ENCODE peak calls at places on chromosomes 2 and 18, in five cellular contexts. T, R, M, L and K are unnamed samples.

GRCh38 chr2:208006325-208006724 is 19.0 kb downstream of the PLEKHM3 start:
- DNase-seq in T (no peak), R (no peak), M (no peak), L (no peak), K (no peak)

GRCh38 chr2:222859786-222860726 is 780 bp upstream of the ACSL3 start:
- DNase-seq in T (no peak), R (peak; percentile 84), M (peak; percentile 50), L (no peak), K (peak; percentile 10)

GRCh38 chr2:226077031-226077430 is 677.5 kb downstream of the NYAP2 start:
- DNase-seq in T (no peak), R (peak; percentile 9), M (no peak), L (no peak), K (no peak)

GRCh38 chr2:105769504-105769903 is 24.8 kb downstream of the NCK2 start:
- DNase-seq in T (no peak), R (no peak), M (peak; percentile 56), L (no peak), K (peak; percentile 26)

GRCh38 chr2:99850076-99850710 is 292.2 kb downstream of the AFF3 start:
- DNase-seq in T (no peak), R (no peak), M (no peak), L (no peak), K (no peak)

GRCh38 chr2:226791056-226791486 is 8.5 kb downstream of the IRS1 start:
- DNase-seq in T (no peak), R (peak; percentile 72), M (peak; percentile 80), L (no peak), K (no peak)

GRCh38 chr2:207772081-207772843 is 2.6 kb upstream of the FZD5 start:
- DNase-seq in T (no peak), R (peak; percentile 52), M (peak; percentile 77), L (no peak), K (no peak)

GRCh38 chr2:241853651-241854341 is 4.9 kb downstream of the PDCD1 start:
- DNase-seq in T (no peak), R (no peak), M (no peak), L (no peak), K (no peak)

GRCh38 chr18:46428368-46428767 is 228.7 kb downstream of the LOXHD1 start:
- DNase-seq in T (no peak), R (no peak), M (no peak), L (no peak), K (no peak)

GRCh38 chr2:39118786-39119499 is 1.9 kb downstream of the SOS1 start:
- DNase-seq in T (no peak), R (peak; percentile 41), M (no peak), L (no peak), K (no peak)

GRCh38 chr2:157777425-157777824 is 98.7 kb downstream of the ACVR1 start:
- DNase-seq in T (no peak), R (peak; percentile 78), M (no peak), L (no peak), K (peak; percentile 18)

GRCh38 chr18:50268022-50268747 is 1.9 kb upstream of the CFAP53 start:
- DNase-seq in T (peak; percentile 71), R (peak; percentile 67), M (peak; percentile 94), L (peak; percentile 65), K (peak; percentile 43)

GRCh38 chr2:192195548-192196418 is 1.1 kb upstream of the TMEFF2 start:
- DNase-seq in T (peak; percentile 13), R (peak; percentile 26), M (peak; percentile 76), L (peak; percentile 52), K (peak; percentile 50)

GRCh38 chr18:47403949-47404348 is 152.5 kb upstream of the SKOR2 start:
- DNase-seq in T (no peak), R (no peak), M (no peak), L (no peak), K (no peak)

GRCh38 chr2:197677483-197677882 is 2.1 kb upstream of the RFTN2 start:
- DNase-seq in T (no peak), R (peak; percentile 21), M (no peak), L (no peak), K (no peak)

GRCh38 chr2:23693606-23693951 is 233.3 kb downstream of the ATAD2B start:
- DNase-seq in T (no peak), R (no peak), M (no peak), L (no peak), K (no peak)

GRCh38 chr2:105409717-105410116 is 10.9 kb upstream of the FHL2 start:
- DNase-seq in T (no peak), R (peak; percentile 96), M (no peak), L (no peak), K (no peak)

GRCh38 chr18:79400591-79401381 is 5.1 kb downstream of the NFATC1 start:
- DNase-seq in T (no peak), R (no peak), M (no peak), L (no peak), K (peak; percentile 39)

GRCh38 chr2:9914384-9915065 is 37.0 kb upstream of the GRHL1 start:
- DNase-seq in T (no peak), R (peak; percentile 63), M (no peak), L (no peak), K (no peak)

GRCh38 chr2:113901943-113902342 is 12.1 kb downstream of the ACTR3 start:
- DNase-seq in T (no peak), R (no peak), M (no peak), L (no peak), K (no peak)

GRCh38 chr2:71153585-71153984 is 23.2 kb downstream of the MPHOSPH10 start:
- DNase-seq in T (no peak), R (no peak), M (no peak), L (no peak), K (no peak)

GRCh38 chr2:192381082-192381481 is 186.3 kb upstream of the TMEFF2 start:
- DNase-seq in T (no peak), R (no peak), M (no peak), L (no peak), K (no peak)

GRCh38 chr2:177211148-177211547 is 1.4 kb upstream of the HNRNPA3 start:
- DNase-seq in T (no peak), R (no peak), M (no peak), L (no peak), K (no peak)

GRCh38 chr2:15006667-15007066 is 374.1 kb downstream of the LRATD1 start:
- DNase-seq in T (no peak), R (no peak), M (no peak), L (no peak), K (no peak)

GRCh38 chr2:113978524-113979171 is 88.8 kb downstream of the ACTR3 start:
- DNase-seq in T (no peak), R (no peak), M (no peak), L (no peak), K (no peak)

GRCh38 chr2:215828528-215829184 is 184.7 kb downstream of the MREG start:
- DNase-seq in T (no peak), R (peak; percentile 86), M (peak; percentile 85), L (peak; percentile 47), K (peak; percentile 26)

GRCh38 chr18:55264108-55264507 is 304.8 kb upstream of the CCDC68 start:
- DNase-seq in T (no peak), R (peak; percentile 60), M (no peak), L (no peak), K (peak; percentile 11)

GRCh38 chr2:168976034-168976654 is 55.0 kb downstream of the ABCB11 start:
- DNase-seq in T (no peak), R (no peak), M (no peak), L (no peak), K (no peak)

GRCh38 chr2:197073270-197073669 is 146.8 kb upstream of the PGAP1 start:
- DNase-seq in T (no peak), R (no peak), M (no peak), L (no peak), K (no peak)

GRCh38 chr2:196097864-196098660 is 29.4 kb upstream of the DNAH7 start:
- DNase-seq in T (no peak), R (no peak), M (no peak), L (no peak), K (no peak)

GRCh38 chr2:223457301-223457700 is 144.9 kb downstream of the SCG2 start:
- DNase-seq in T (no peak), R (no peak), M (no peak), L (no peak), K (no peak)

GRCh38 chr2:185132501-185133041 is 534.2 kb downstream of the ZNF804A start:
- DNase-seq in T (no peak), R (no peak), M (no peak), L (no peak), K (no peak)

GRCh38 chr2:18966131-18966530 is 376.8 kb upstream of the NT5C1B start:
- DNase-seq in T (no peak), R (no peak), M (no peak), L (no peak), K (no peak)

GRCh38 chr2:69033427-69034095 is 20.6 kb downstream of the ANTXR1 start:
- DNase-seq in T (no peak), R (no peak), M (no peak), L (no peak), K (no peak)

DNA sequence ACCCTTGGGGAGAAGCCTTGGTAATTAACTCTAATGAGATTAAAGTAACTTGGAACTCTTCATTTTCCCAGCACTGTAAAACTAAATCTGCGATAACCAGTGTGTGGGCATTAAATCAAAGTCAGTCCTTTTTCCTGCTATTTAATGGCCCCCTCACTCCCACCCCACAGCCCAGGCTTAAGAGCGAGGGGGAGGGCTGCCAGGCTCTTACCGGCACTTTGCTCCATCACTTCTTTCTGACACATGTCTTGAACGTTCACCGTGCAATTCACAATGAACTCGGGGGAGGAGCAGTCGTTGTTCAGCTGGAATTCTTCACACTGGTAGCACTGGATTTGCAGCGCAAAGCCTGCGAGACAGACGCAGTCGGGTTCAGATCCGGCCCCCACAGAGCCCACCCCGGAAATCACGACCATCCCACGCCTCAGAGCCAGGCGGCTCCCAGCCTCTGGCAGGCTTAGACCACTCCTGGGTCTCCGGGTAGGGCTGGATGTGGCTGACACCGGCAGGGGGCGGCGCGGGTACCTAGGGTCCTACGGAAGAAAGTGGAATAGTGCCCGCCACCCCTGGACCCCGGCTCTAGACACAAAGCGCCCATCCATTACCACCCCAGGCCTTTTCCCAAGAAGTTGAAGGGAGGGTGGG is 1.7 kb downstream of the LYPD1 start:
- DNase-seq in T (peak; percentile 40), R (no peak), M (peak; percentile 66), L (peak; percentile 54), K (peak; percentile 74)
- TF ChIP-seq CTCF in T (peak; percentile 61), R (peak; percentile 25), M (peak; percentile 66), L (no peak), K (peak; percentile 27)

DNA sequence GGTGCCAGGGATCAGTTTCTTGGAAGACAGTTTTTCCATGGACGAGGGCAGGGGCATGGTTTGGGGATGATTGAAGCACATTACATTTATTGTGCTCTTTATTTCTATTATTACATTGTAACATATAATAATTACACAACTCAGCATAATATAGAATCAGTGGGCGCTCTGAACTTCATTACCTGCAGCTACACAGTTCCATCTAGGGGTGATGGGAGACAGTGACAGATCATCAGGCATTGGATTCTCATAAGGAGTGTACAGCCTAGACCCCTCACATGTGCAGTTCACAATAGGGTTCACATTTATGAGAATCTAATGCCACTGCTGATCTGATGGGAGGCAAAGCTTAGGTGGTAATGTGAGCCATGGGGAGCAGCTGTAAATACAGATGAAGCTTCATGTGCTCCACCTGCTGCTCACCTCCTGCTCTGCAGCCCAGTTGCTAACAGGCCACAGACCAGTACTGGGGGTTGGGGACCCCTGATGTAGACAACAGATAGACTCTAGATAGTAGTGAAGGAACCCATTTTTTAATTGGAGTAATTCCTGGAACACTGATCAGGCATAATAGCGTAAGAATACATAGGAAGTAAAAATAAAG is 41.5 kb upstream of the MC4R start:
- DNase-seq in T (no peak), R (peak; percentile 24), M (peak; percentile 61), L (no peak), K (peak; percentile 5)
- TF ChIP-seq CTCF in T (peak; percentile 53), R (peak; percentile 58), M (peak; percentile 74), L (no peak), K (peak; percentile 26)

GRCh38 chr2:164781394-164781793 is 60.2 kb downstream of the COBLL1 start:
- DNase-seq in T (no peak), R (no peak), M (no peak), L (no peak), K (no peak)
- TF ChIP-seq CTCF in T (no peak), R (no peak), M (no peak), L (no peak), K (no peak)

GRCh38 chr2:238238766-238239551 is 879 bp downstream of the HES6 start:
- DNase-seq in T (no peak), R (no peak), M (peak; percentile 38), L (no peak), K (peak; percentile 34)
- TF ChIP-seq CTCF in T (no peak), R (no peak), M (peak; percentile 24), L (no peak), K (no peak)